ENCODE peak calls at places on chromosome 7, in five cellular contexts. One of them, this sample, is unnamed.

GRCh38 chr7:100127866-100128601 is 1.3 kb downstream of the MBLAC1 start:
- DNase-seq in astrocyte: no peak
- DNase-seq in Panc1: no peak
- DNase-seq in HepG2: no peak
- DNase-seq in fibroblast of lung: no peak
- DNase-seq in this sample: no peak

GRCh38 chr7:148962823-148963582 is 65.3 kb downstream of the PDIA4 start:
- DNase-seq in fibroblast of lung: peak
- DNase-seq in astrocyte: peak
- DNase-seq in Panc1: peak
- DNase-seq in HepG2: peak
- DNase-seq in this sample: peak

GRCh38 chr7:98217623-98218582 is 6.7 kb downstream of the BHLHA15 start:
- DNase-seq in fibroblast of lung: no peak
- DNase-seq in HepG2: peak
- DNase-seq in Panc1: no peak
- DNase-seq in astrocyte: no peak
- DNase-seq in this sample: no peak

GRCh38 chr7:26265061-26265460 is 26.6 kb upstream of the SNX10 start:
- DNase-seq in HepG2: no peak
- DNase-seq in Panc1: no peak
- DNase-seq in fibroblast of lung: no peak
- DNase-seq in astrocyte: no peak
- DNase-seq in this sample: no peak

GRCh38 chr7:135768990-135769389 is 20.4 kb upstream of the FAM180A start:
- DNase-seq in Panc1: no peak
- DNase-seq in fibroblast of lung: no peak
- DNase-seq in astrocyte: no peak
- DNase-seq in HepG2: no peak
- DNase-seq in this sample: no peak

GRCh38 chr7:2301510-2301860 is 12.8 kb downstream of the SNX8 start:
- DNase-seq in HepG2: no peak
- DNase-seq in Panc1: no peak
- DNase-seq in astrocyte: no peak
- DNase-seq in fibroblast of lung: no peak
- DNase-seq in this sample: peak

GRCh38 chr7:75649462-75649861 is 89.3 kb downstream of the HIP1 start:
- DNase-seq in fibroblast of lung: no peak
- DNase-seq in HepG2: no peak
- DNase-seq in Panc1: no peak
- DNase-seq in astrocyte: no peak
- DNase-seq in this sample: no peak

GRCh38 chr7:74483402-74484336 is 30.0 kb downstream of the GTF2IRD1 start:
- DNase-seq in fibroblast of lung: peak
- DNase-seq in astrocyte: peak
- DNase-seq in HepG2: no peak
- DNase-seq in Panc1: no peak
- DNase-seq in this sample: peak

GRCh38 chr7:54109501-54109900 is 432.7 kb upstream of the VSTM2A start:
- DNase-seq in HepG2: no peak
- DNase-seq in fibroblast of lung: no peak
- DNase-seq in Panc1: no peak
- DNase-seq in astrocyte: no peak
- DNase-seq in this sample: no peak

GRCh38 chr7:80288175-80289122 is 153.8 kb downstream of the GNAI1 start:
- DNase-seq in astrocyte: peak
- DNase-seq in HepG2: peak
- DNase-seq in fibroblast of lung: peak
- DNase-seq in Panc1: no peak
- DNase-seq in this sample: no peak

GRCh38 chr7:80453699-80454340 is 58.0 kb downstream of the GNAT3 start:
- DNase-seq in Panc1: no peak
- DNase-seq in fibroblast of lung: peak
- DNase-seq in HepG2: peak
- DNase-seq in astrocyte: no peak
- DNase-seq in this sample: peak

GRCh38 chr7:69695998-69696657 is 97.9 kb downstream of the AUTS2 start:
- DNase-seq in Panc1: no peak
- DNase-seq in fibroblast of lung: no peak
- DNase-seq in astrocyte: no peak
- DNase-seq in HepG2: no peak
- DNase-seq in this sample: no peak

GRCh38 chr7:30321992-30322637 is 37.7 kb downstream of the ZNRF2 start:
- DNase-seq in fibroblast of lung: peak
- DNase-seq in astrocyte: no peak
- DNase-seq in HepG2: no peak
- DNase-seq in Panc1: no peak
- DNase-seq in this sample: peak

GRCh38 chr7:99407849-99408346 is 499 bp downstream of the PDAP1 start:
- DNase-seq in fibroblast of lung: peak
- DNase-seq in Panc1: no peak
- DNase-seq in HepG2: peak
- DNase-seq in astrocyte: peak
- DNase-seq in this sample: peak

GRCh38 chr7:2063562-2064360 is 169.0 kb downstream of the MAD1L1 start:
- DNase-seq in HepG2: no peak
- DNase-seq in astrocyte: no peak
- DNase-seq in fibroblast of lung: peak
- DNase-seq in Panc1: no peak
- DNase-seq in this sample: peak

GRCh38 chr7:80018941-80019808 is 115.5 kb upstream of the GNAI1 start:
- DNase-seq in Panc1: peak
- DNase-seq in astrocyte: peak
- DNase-seq in fibroblast of lung: peak
- DNase-seq in HepG2: peak
- DNase-seq in this sample: peak

GRCh38 chr7:63925626-63926460 is 72.8 kb upstream of the ZNF722 start:
- DNase-seq in astrocyte: no peak
- DNase-seq in fibroblast of lung: peak
- DNase-seq in Panc1: peak
- DNase-seq in HepG2: no peak
- DNase-seq in this sample: peak

GRCh38 chr7:110309941-110310340 is 781.0 kb upstream of the LRRN3 start:
- DNase-seq in fibroblast of lung: peak
- DNase-seq in Panc1: no peak
- DNase-seq in HepG2: no peak
- DNase-seq in astrocyte: peak
- DNase-seq in this sample: no peak

GRCh38 chr7:117949232-117949631 is 76.0 kb upstream of the CTTNBP2 start:
- DNase-seq in astrocyte: peak
- DNase-seq in HepG2: no peak
- DNase-seq in Panc1: no peak
- DNase-seq in fibroblast of lung: peak
- DNase-seq in this sample: no peak

GRCh38 chr7:107643407-107643806 is 17.2 kb upstream of the SLC26A4 start:
- DNase-seq in HepG2: no peak
- DNase-seq in astrocyte: peak
- DNase-seq in Panc1: no peak
- DNase-seq in fibroblast of lung: peak
- DNase-seq in this sample: peak

GRCh38 chr7:107643938-107644703 is 16.5 kb upstream of the SLC26A4 start:
- DNase-seq in astrocyte: no peak
- DNase-seq in HepG2: no peak
- DNase-seq in fibroblast of lung: peak
- DNase-seq in Panc1: no peak
- DNase-seq in this sample: peak

GRCh38 chr7:107638594-107638993 is 22.0 kb upstream of the SLC26A4 start:
- DNase-seq in Panc1: no peak
- DNase-seq in astrocyte: no peak
- DNase-seq in fibroblast of lung: no peak
- DNase-seq in HepG2: no peak
- DNase-seq in this sample: no peak
- H3K4me3 ChIP-seq in Panc1: no peak
- H3K4me3 ChIP-seq in astrocyte: no peak
- H3K4me3 ChIP-seq in fibroblast of lung: no peak
- H3K4me3 ChIP-seq in HepG2: no peak
- H3K4me3 ChIP-seq in this sample: no peak

DNA sequence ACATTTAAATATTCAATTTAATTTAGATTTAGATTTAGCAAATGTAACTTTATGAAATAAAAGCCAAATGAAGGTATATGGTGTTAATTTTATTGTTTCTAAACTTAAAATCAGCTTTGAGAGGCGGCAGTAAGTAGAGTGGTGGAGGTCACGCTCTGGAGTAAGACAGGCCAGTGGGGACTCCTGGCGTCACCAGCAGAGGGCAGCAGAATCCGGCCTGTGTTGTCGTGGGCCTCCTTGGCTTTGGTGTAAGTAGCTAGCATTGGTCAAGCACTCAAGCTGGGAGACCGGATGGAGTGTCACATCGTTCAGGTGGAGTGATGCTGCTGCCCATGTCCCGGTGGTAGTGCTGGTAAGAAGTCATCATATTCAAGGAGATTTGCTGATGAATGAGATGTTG is 98.7 kb upstream of the DNAJB6 start:
- DNase-seq in HepG2: no peak
- DNase-seq in fibroblast of lung: no peak
- DNase-seq in astrocyte: no peak
- DNase-seq in Panc1: no peak
- DNase-seq in this sample: no peak
- TF ChIP-seq CTCF in HepG2: peak
- TF ChIP-seq CTCF in fibroblast of lung: no peak
- TF ChIP-seq CTCF in astrocyte: no peak
- TF ChIP-seq CTCF in Panc1: peak
- TF ChIP-seq CTCF in this sample: no peak

GRCh38 chr7:156638443-156639077 is 2.0 kb upstream of the RNF32 start:
- DNase-seq in fibroblast of lung: no peak
- DNase-seq in HepG2: no peak
- DNase-seq in Panc1: no peak
- DNase-seq in astrocyte: no peak
- DNase-seq in this sample: no peak
- H3K4me3 ChIP-seq in fibroblast of lung: no peak
- H3K4me3 ChIP-seq in HepG2: no peak
- H3K4me3 ChIP-seq in Panc1: peak
- H3K4me3 ChIP-seq in astrocyte: no peak
- H3K4me3 ChIP-seq in this sample: no peak

GRCh38 chr7:142485617-142486226 is 227.9 kb upstream of the PRSS58 start:
- DNase-seq in HepG2: no peak
- DNase-seq in fibroblast of lung: no peak
- DNase-seq in Panc1: no peak
- DNase-seq in astrocyte: no peak
- DNase-seq in this sample: no peak
- TF ChIP-seq CTCF in HepG2: peak
- TF ChIP-seq CTCF in fibroblast of lung: peak
- TF ChIP-seq CTCF in Panc1: peak
- TF ChIP-seq CTCF in astrocyte: peak
- TF ChIP-seq CTCF in this sample: peak

DNA sequence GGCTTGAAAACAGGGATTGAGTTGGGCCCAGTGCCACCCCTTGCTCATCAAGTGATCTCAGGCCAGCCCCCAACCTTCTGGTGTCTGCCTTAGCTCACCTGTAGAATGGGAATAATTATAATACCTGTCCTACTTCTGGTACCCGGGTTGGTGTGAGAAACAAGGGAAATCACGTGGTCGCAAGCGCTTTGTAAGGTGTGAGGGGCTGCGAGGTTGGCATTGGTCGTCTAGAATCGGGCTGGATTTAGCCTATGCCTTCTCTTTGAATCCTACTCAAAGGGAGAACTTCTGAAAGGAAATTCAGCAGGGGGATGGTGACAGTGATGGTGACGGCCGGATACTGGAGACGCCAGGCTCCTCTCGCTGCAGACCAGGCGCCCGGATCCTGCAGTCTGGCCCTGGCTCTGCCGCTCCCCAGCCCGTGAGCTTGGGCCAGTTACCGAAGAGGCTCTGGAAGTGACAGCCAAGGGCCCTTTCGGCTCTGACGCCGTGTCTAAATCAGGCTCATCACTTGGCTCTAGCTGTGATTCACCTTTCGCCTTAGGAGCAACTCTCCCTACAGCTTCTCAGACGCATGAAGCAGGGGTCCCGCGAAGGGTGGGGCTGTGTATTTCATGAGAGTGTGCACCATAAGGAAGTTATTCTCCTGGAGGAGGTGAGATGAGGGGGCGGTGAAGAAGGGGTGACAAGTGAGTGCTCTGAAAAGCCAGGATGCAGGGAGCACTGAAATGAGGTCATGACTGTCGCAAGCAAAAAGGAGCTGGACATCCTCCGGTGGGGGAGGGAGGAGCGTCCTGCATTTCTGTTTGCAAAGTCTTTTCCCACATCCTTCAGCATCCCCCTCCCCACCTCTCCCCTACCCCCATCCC is 4.0 kb upstream of the CREB5 start:
- DNase-seq in astrocyte: no peak
- DNase-seq in HepG2: no peak
- DNase-seq in fibroblast of lung: no peak
- DNase-seq in Panc1: no peak
- DNase-seq in this sample: no peak
- H3K4me3 ChIP-seq in astrocyte: peak
- H3K4me3 ChIP-seq in HepG2: peak
- H3K4me3 ChIP-seq in fibroblast of lung: no peak
- H3K4me3 ChIP-seq in Panc1: no peak
- H3K4me3 ChIP-seq in this sample: no peak

This sample was measured in AG10803.